ENCODE peak calls at places on chromosomes 16 and 17, in five cellular contexts. N, W, X, R and B are unnamed samples.

GRCh38 chr17:63578769-63579111 is 22.0 kb upstream of the TACO1 start:
- DNase-seq in N (no peak), W (no peak), X (no peak), R (no peak), B (no peak)

GRCh38 chr16:57748596-57748995 is 13.0 kb downstream of the KATNB1 start:
- DNase-seq in N (no peak), W (no peak), X (no peak), R (no peak), B (no peak)

GRCh38 chr16:370980-371728 is 816 bp upstream of the MRPL28 start:
- DNase-seq in N (no peak), W (no peak), X (no peak), R (no peak), B (no peak)

GRCh38 chr16:20383106-20384029 is 21.2 kb downstream of the PDILT start:
- DNase-seq in N (peak; percentile 13), W (peak; percentile 6), X (peak; percentile 52), R (peak; percentile 11), B (peak; percentile 70)

GRCh38 chr16:9348912-9349311 is 257.5 kb downstream of the HAPSTR1 start:
- DNase-seq in N (no peak), W (no peak), X (no peak), R (no peak), B (no peak)

GRCh38 chr17:171871-172270 is 9.6 kb downstream of the DOC2B start:
- DNase-seq in N (no peak), W (no peak), X (no peak), R (no peak), B (no peak)

GRCh38 chr17:73628642-73629552 is 15.3 kb downstream of the SDK2 start:
- DNase-seq in N (no peak), W (no peak), X (no peak), R (no peak), B (no peak)

GRCh38 chr17:82107341-82107860 is 9.4 kb upstream of the FASN start:
- DNase-seq in N (no peak), W (no peak), X (no peak), R (no peak), B (peak; percentile 49)